ENCODE peak calls at places on chromosomes 3 and 15, in eight cellular contexts. L, V, G, S, J, H, Q and I are unnamed samples.

GRCh38 chr15:69629631-69630161 is 177.1 kb downstream of the RPLP1 start:
- DNase-seq in L (no peak), V (no peak), G (no peak), S (no peak), J (no peak), H (no peak), Q (peak), I (no peak)

GRCh38 chr3:63824309-63824708 is 5.2 kb downstream of the C3orf49 start:
- DNase-seq in L (no peak), V (peak), G (no peak), S (no peak), J (no peak), H (no peak), Q (no peak), I (no peak)

GRCh38 chr3:94114667-94115066 is 51.8 kb downstream of the NSUN3 start:
- DNase-seq in L (no peak), V (no peak), G (no peak), S (peak), J (no peak), H (no peak), Q (no peak), I (no peak)

GRCh38 chr3:36893137-36893557 is 51.7 kb downstream of the TRANK1 start:
- DNase-seq in L (no peak), V (peak), G (no peak), S (no peak), J (peak), H (peak), Q (no peak), I (peak)

GRCh38 chr3:193783166-193783896 is 190.3 kb downstream of the OPA1 start:
- DNase-seq in L (no peak), V (no peak), G (no peak), S (no peak), J (no peak), H (no peak), Q (no peak), I (no peak)

GRCh38 chr15:90667063-90667754 is 49.9 kb upstream of the BLM start:
- DNase-seq in L (no peak), V (peak), G (no peak), S (no peak), J (no peak), H (no peak), Q (no peak), I (no peak)

GRCh38 chr3:180612363-180612762 is 10.4 kb downstream of the TTC14 start:
- DNase-seq in L (no peak), V (no peak), G (no peak), S (no peak), J (no peak), H (no peak), Q (no peak), I (no peak)

GRCh38 chr3:195897081-195897852 is 11.1 kb downstream of the TNK2 start:
- DNase-seq in L (no peak), V (peak), G (peak), S (no peak), J (peak), H (no peak), Q (no peak), I (no peak)

GRCh38 chr3:126307591-126308393 is 49.4 kb downstream of the KLF15 start:
- DNase-seq in L (no peak), V (no peak), G (no peak), S (no peak), J (no peak), H (no peak), Q (no peak), I (no peak)

GRCh38 chr15:90062023-90062728 is 40.1 kb downstream of the IDH2 start:
- DNase-seq in L (no peak), V (no peak), G (peak), S (no peak), J (no peak), H (peak), Q (peak), I (peak)

GRCh38 chr15:48177383-48177874 is 666 bp downstream of the MYEF2 start:
- DNase-seq in L (no peak), V (peak), G (no peak), S (peak), J (peak), H (peak), Q (no peak), I (no peak)

GRCh38 chr15:88932875-88933330 is 19.7 kb upstream of the MFGE8 start:
- DNase-seq in L (no peak), V (peak), G (peak), S (no peak), J (no peak), H (no peak), Q (no peak), I (no peak)

GRCh38 chr15:74130089-74130848 is at the start of gene ISLR2:
- DNase-seq in L (no peak), V (no peak), G (no peak), S (no peak), J (no peak), H (peak), Q (no peak), I (no peak)

GRCh38 chr3:174891524-174892203 is 32.5 kb downstream of the NAALADL2 start:
- DNase-seq in L (no peak), V (no peak), G (no peak), S (no peak), J (no peak), H (peak), Q (no peak), I (no peak)

GRCh38 chr3:106534206-106534605 is 665.4 kb upstream of the CBLB start:
- DNase-seq in L (no peak), V (no peak), G (no peak), S (no peak), J (no peak), H (no peak), Q (peak), I (peak)

GRCh38 chr3:98886525-98886924 is 15.0 kb downstream of the DCBLD2 start:
- DNase-seq in L (no peak), V (peak), G (no peak), S (no peak), J (no peak), H (no peak), Q (no peak), I (no peak)

GRCh38 chr15:86571873-86572272 is 492.2 kb downstream of the AGBL1 start:
- DNase-seq in L (no peak), V (no peak), G (no peak), S (no peak), J (no peak), H (no peak), Q (no peak), I (no peak)

GRCh38 chr3:62990704-62991413 is 115.6 kb upstream of the CADPS start:
- DNase-seq in L (no peak), V (no peak), G (no peak), S (no peak), J (no peak), H (peak), Q (no peak), I (no peak)

GRCh38 chr3:197782230-197782629 is 8.8 kb upstream of the LRCH3 start:
- DNase-seq in L (no peak), V (no peak), G (no peak), S (no peak), J (no peak), H (no peak), Q (no peak), I (no peak)

GRCh38 chr3:118782755-118783202 is 251.9 kb downstream of the IGSF11 start:
- DNase-seq in L (no peak), V (no peak), G (no peak), S (no peak), J (no peak), H (no peak), Q (no peak), I (no peak)

GRCh38 chr3:195771651-195772300 is 40.0 kb downstream of the MUC4 start:
- DNase-seq in L (no peak), V (no peak), G (no peak), S (no peak), J (no peak), H (no peak), Q (no peak), I (no peak)

GRCh38 chr15:92655178-92655995 is at the start of gene FAM174B:
- DNase-seq in L (no peak), V (no peak), G (no peak), S (no peak), J (no peak), H (peak), Q (peak), I (no peak)

GRCh38 chr15:63593705-63594671 is 3.2 kb upstream of the FBXL22 start:
- DNase-seq in L (peak), V (no peak), G (no peak), S (no peak), J (no peak), H (no peak), Q (peak), I (no peak)

GRCh38 chr15:58212909-58213526 is 74.8 kb downstream of the AQP9 start:
- DNase-seq in L (no peak), V (peak), G (no peak), S (peak), J (peak), H (peak), Q (no peak), I (no peak)

GRCh38 chr15:53072077-53072476 is 281.9 kb upstream of the ONECUT1 start:
- DNase-seq in L (no peak), V (peak), G (peak), S (no peak), J (peak), H (peak), Q (peak), I (no peak)

GRCh38 chr15:52567886-52568568 is 803 bp downstream of the ARPP19 start:
- DNase-seq in L (peak), V (peak), G (no peak), S (no peak), J (peak), H (peak), Q (peak), I (peak)

GRCh38 chr15:57505949-57506391 is 85.7 kb upstream of the MYZAP start:
- DNase-seq in L (no peak), V (no peak), G (peak), S (peak), J (no peak), H (peak), Q (no peak), I (no peak)

GRCh38 chr15:74954515-74954914 is 2.1 kb downstream of the RPP25 start:
- DNase-seq in L (no peak), V (no peak), G (no peak), S (no peak), J (peak), H (no peak), Q (no peak), I (no peak)

GRCh38 chr3:179769411-179770247 is 116.8 kb downstream of the USP13 start:
- DNase-seq in L (no peak), V (no peak), G (no peak), S (no peak), J (no peak), H (peak), Q (no peak), I (no peak)

GRCh38 chr15:96322401-96323249 is 7.9 kb upstream of the NR2F2 start:
- DNase-seq in L (no peak), V (no peak), G (peak), S (no peak), J (peak), H (peak), Q (no peak), I (no peak)

GRCh38 chr3:119595639-119596329 is 1.9 kb upstream of the PLA1A start:
- DNase-seq in L (no peak), V (no peak), G (no peak), S (no peak), J (no peak), H (no peak), Q (no peak), I (no peak)

GRCh38 chr3:121152573-121152972 is 244.6 kb downstream of the STXBP5L start:
- DNase-seq in L (no peak), V (no peak), G (no peak), S (no peak), J (no peak), H (peak), Q (no peak), I (no peak)

GRCh38 chr3:143480306-143480852 is 360.8 kb downstream of the CHST2 start:
- DNase-seq in L (no peak), V (peak), G (no peak), S (no peak), J (no peak), H (no peak), Q (no peak), I (no peak)